ENCODE peak calls at places on chromosomes 11 and 22, in six cellular contexts. A is CD4-positive, CD25-positive, alpha-beta regulatory T cell; U is ovary; R is fibroblast of lung; D is lung; M is MM.1S. Z is an unnamed sample. For H3K9me3, the result is how much of the 10 kb centered on the place peaks cover.

GRCh38 chr11:24422371-24422770 is 74.5 kb upstream of the LUZP2 start:
- DNase-seq in A (no peak), D (no peak), R (peak), M (no peak), U (no peak), Z (no peak)

GRCh38 chr11:618856-619624 is 3.3 kb upstream of the IRF7 start:
- DNase-seq in D (no peak), A (no peak), M (no peak), U (peak), R (no peak), Z (no peak)

GRCh38 chr11:2578006-2578933 is 121.5 kb downstream of the KCNQ1OT1 start:
- DNase-seq in D (no peak), U (peak), R (no peak), M (no peak), A (no peak), Z (no peak)

GRCh38 chr11:24747275-24748251 is 250.7 kb downstream of the LUZP2 start:
- DNase-seq in M (peak), D (no peak), R (no peak), A (no peak), U (no peak), Z (no peak)

GRCh38 chr11:69834251-69834650 is 15.0 kb upstream of the FGF3 start:
- DNase-seq in A (no peak), D (no peak), M (no peak), U (peak), R (no peak), Z (no peak)

GRCh38 chr22:46076651-46077339 is 73.5 kb upstream of the PPARA start:
- DNase-seq in A (no peak), D (peak), R (peak), U (peak), M (no peak), Z (peak)

GRCh38 chr11:42521994-42522393 is 789.8 kb upstream of the API5 start:
- DNase-seq in A (no peak), D (no peak), U (no peak), M (no peak), R (peak), Z (no peak)

GRCh38 chr11:35177370-35177769 is 38.4 kb downstream of the CD44 start:
- DNase-seq in D (no peak), M (no peak), A (peak), U (no peak), R (peak), Z (no peak)

GRCh38 chr11:125918140-125918840 is 14.0 kb downstream of the DDX25 start:
- DNase-seq in D (no peak), M (no peak), A (no peak), U (no peak), R (no peak), Z (no peak)

GRCh38 chr11:68014966-68015447 is 4.9 kb downstream of the ALDH3B1 start:
- DNase-seq in M (no peak), D (no peak), R (no peak), U (no peak), A (no peak), Z (no peak)

GRCh38 chr22:37101311-37102063 is 8.0 kb downstream of the TMPRSS6 start:
- DNase-seq in M (no peak), D (no peak), U (no peak), R (no peak), A (no peak), Z (no peak)

GRCh38 chr11:64745523-64746328 is 1.8 kb upstream of the RASGRP2 start:
- DNase-seq in U (peak), M (no peak), D (peak), R (peak), A (peak), Z (peak)

GRCh38 chr11:114213622-114214021 is 82.6 kb upstream of the NNMT start:
- DNase-seq in A (no peak), R (no peak), D (no peak), U (no peak), M (no peak), Z (no peak)

GRCh38 chr11:77175021-77175842 is 47.2 kb downstream of the MYO7A start:
- DNase-seq in D (no peak), R (no peak), U (no peak), A (no peak), M (no peak), Z (no peak)

GRCh38 chr11:86608251-86608799 is 64.1 kb downstream of the ME3 start:
- DNase-seq in A (peak), M (peak), D (peak), R (peak), U (peak), Z (peak)

GRCh38 chr11:74670171-74670570 is 61.1 kb downstream of the CHRDL2 start:
- DNase-seq in R (no peak), D (peak), U (no peak), M (no peak), A (no peak), Z (no peak)

GRCh38 chr11:100715163-100715792 is 28.2 kb downstream of the ARHGAP42 start:
- DNase-seq in D (no peak), R (no peak), M (no peak), A (no peak), U (no peak), Z (no peak)

GRCh38 chr22:49953027-49953679 is 7.4 kb upstream of the PIM3 start:
- DNase-seq in M (no peak), R (no peak), A (no peak), D (no peak), U (no peak), Z (no peak)

GRCh38 chr11:14308114-14308896 is 50.7 kb downstream of the RRAS2 start:
- DNase-seq in R (peak), M (peak), A (peak), D (no peak), U (no peak), Z (no peak)

GRCh38 chr11:76576166-76576565 is 94.4 kb downstream of the LRRC32 start:
- DNase-seq in D (no peak), M (no peak), R (no peak), A (no peak), U (no peak), Z (no peak)

GRCh38 chr11:11027271-11027670 is 169.4 kb upstream of the ZBED5 start:
- DNase-seq in A (no peak), R (peak), D (peak), M (no peak), U (no peak), Z (no peak)

GRCh38 chr11:77155082-77155475 is 27.0 kb downstream of the MYO7A start:
- DNase-seq in M (no peak), U (no peak), A (no peak), D (no peak), R (no peak), Z (no peak)

GRCh38 chr11:8206251-8207079 is 37.6 kb upstream of the RIC3 start:
- DNase-seq in R (peak), D (no peak), M (no peak), U (no peak), A (no peak), Z (no peak)

GRCh38 chr11:61728066-61728939 is 24.1 kb upstream of the MYRF start:
- DNase-seq in R (peak), M (no peak), D (no peak), U (no peak), A (no peak), Z (no peak)

GRCh38 chr22:29914165-29914564 is 31.2 kb downstream of the MTMR3 start:
- DNase-seq in D (no peak), R (peak), U (no peak), A (no peak), M (no peak), Z (no peak)

GRCh38 chr22:32389685-32390084 is 22.4 kb downstream of the RTCB start:
- DNase-seq in U (no peak), A (no peak), R (no peak), M (no peak), D (no peak), Z (no peak)

GRCh38 chr11:66112041-66112491 is 42.0 kb downstream of the PACS1 start:
- DNase-seq in M (no peak), U (no peak), A (no peak), R (peak), D (no peak), Z (no peak)

GRCh38 chr11:118610773-118611432 is 3.5 kb downstream of the PHLDB1 start:
- DNase-seq in A (peak), R (peak), D (peak), M (peak), U (peak), Z (no peak)

GRCh38 chr11:69873166-69874077 is 54.2 kb upstream of the FGF3 start:
- DNase-seq in U (no peak), A (no peak), M (no peak), D (no peak), R (no peak), Z (no peak)

GRCh38 chr22:20494978-20495860 is at the start of gene KLHL22:
- DNase-seq in U (no peak), M (peak), A (peak), D (peak), R (peak), Z (peak)

GRCh38 chr22:48238966-48239365 is 1476.5 kb downstream of the TBC1D22A start:
- DNase-seq in D (no peak), U (no peak), M (no peak), A (no peak), R (no peak), Z (no peak)
- H3K9me3 ChIP-seq in D (under half), U (under half), M (under half), A (under half), R (under half), Z (under half)

GRCh38 chr22:48750826-48751440 is 1076.7 kb downstream of the BRD1 start:
- DNase-seq in U (no peak), R (no peak), A (no peak), M (no peak), D (peak), Z (no peak)
- H3K9me3 ChIP-seq in U (under half), R (under half), A (under half), M (under half), D (under half), Z (under half)

DNA sequence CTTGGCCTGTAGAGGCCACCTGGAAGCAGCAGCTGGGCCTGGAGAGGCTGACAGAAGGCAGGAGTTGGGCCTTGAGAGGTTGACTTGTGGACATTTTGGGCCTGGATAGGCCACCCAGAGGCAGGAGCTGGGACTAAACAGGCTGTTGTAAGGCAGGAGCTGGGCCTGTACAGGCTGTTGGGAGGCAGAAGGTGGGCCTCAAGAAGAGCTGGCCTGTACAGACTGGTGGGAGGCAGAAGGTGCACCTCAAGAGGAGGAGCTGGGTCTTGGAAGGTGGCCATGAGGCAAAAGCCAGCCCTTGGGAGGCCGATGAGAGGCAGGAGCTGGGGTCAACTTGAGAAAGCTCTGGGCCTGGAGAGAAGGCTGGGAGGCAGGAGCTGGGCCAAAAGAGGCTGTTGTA is 45.3 kb downstream of the OR4C45 start:
- DNase-seq in D (no peak), U (no peak), R (no peak), M (no peak), A (no peak), Z (no peak)
- H3K9me3 ChIP-seq in D (under half), U (under half), R (under half), M (under half), A (under half), Z (under half)

GRCh38 chr11:19574916-19575315 is 137.7 kb upstream of the NAV2 start:
- DNase-seq in M (no peak), A (no peak), R (no peak), U (no peak), D (no peak), Z (no peak)

GRCh38 chr11:19570889-19571288 is 141.7 kb upstream of the NAV2 start:
- DNase-seq in D (no peak), U (no peak), M (no peak), A (no peak), R (no peak), Z (no peak)

GRCh38 chr11:19576054-19576453 is 136.6 kb upstream of the NAV2 start:
- DNase-seq in U (no peak), A (no peak), D (peak), R (no peak), M (no peak), Z (no peak)

GRCh38 chr11:19571906-19572305 is 140.7 kb upstream of the NAV2 start:
- DNase-seq in A (no peak), U (no peak), D (no peak), R (no peak), M (no peak), Z (no peak)

GRCh38 chr11:19573666-19574065 is 139.0 kb upstream of the NAV2 start:
- DNase-seq in D (no peak), U (no peak), A (no peak), R (no peak), M (no peak), Z (no peak)
- H3K9me3 ChIP-seq in D (under half), U (under half), A (under half), R (under half), M (under half), Z (under half)

GRCh38 chr11:133663586-133663985 is 131.3 kb upstream of the OPCML start:
- DNase-seq in D (no peak), R (no peak), U (no peak), M (no peak), A (no peak), Z (no peak)
- H3K9me3 ChIP-seq in D (under half), R (under half), U (under half), M (under half), A (under half), Z (under half)

DNA sequence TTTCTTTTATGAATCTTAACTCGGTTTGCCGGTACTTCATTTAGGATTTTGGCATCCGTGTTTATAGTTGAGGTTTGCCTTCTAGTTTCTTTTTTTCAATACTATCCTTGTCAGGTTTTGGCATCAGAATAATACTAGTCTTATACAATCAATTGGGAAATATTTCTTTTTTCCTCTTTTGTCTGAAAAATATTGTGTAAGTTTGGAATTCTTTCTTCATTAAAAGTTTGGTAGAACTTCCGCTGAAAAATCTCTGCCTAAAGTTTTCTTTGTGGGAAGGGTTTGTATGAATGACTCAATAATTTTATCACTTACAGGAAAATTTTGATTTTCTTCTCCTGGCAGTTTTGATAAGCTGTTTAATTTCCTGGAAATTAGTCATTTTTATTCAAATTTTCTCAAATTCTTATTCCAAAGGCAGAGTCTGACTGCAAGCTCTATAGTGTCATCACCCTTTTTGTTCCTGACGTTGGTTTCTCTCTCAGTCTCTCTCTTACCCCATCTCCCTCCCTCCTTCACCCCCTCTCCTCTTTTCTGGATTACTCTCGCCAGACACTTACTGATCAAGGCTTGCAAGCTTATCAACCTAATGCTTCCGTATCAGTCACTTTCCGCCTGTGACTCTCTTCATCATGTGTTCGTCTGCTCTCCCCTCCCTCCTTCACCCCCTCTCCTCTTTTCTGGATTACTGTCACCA is 555.7 kb downstream of the TBC1D22A start:
- DNase-seq in R (no peak), M (no peak), D (no peak), U (no peak), A (no peak), Z (no peak)
- H3K9me3 ChIP-seq in R (under half), M (under half), D (under half), U (under half), A (under half), Z (under half)

GRCh38 chr22:47375621-47376321 is 613.3 kb downstream of the TBC1D22A start:
- DNase-seq in D (no peak), M (no peak), R (no peak), U (peak), A (no peak), Z (no peak)
- H3K9me3 ChIP-seq in D (under half), M (under half), R (under half), U (under half), A (under half), Z (under half)

DNA sequence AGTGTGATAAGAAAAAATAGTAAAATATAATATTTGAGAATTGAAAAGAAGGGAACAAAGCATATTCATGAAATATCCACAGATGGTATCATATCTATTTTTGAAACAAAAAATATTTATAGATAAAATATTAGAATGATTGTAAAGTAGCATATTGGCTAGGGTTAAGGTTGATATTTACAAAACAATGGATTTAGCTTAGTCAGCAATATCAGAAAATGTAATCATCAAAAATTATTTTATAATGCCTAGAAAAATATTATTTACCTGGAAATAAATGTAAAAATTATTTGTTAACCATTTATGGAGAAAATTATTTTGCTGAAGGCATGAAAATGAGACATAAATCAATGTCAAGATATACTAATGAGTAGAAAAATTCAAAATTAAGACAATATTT is 12.8 kb downstream of the FAM111B start:
- DNase-seq in U (no peak), A (no peak), R (no peak), D (no peak), M (no peak), Z (no peak)
- H3K9me3 ChIP-seq in U (under half), A (under half), R (under half), D (under half), M (under half), Z (under half)

GRCh38 chr22:48267681-48268080 is 1505.2 kb downstream of the TBC1D22A start:
- DNase-seq in U (no peak), R (no peak), A (no peak), M (no peak), D (no peak), Z (no peak)
- H3K9me3 ChIP-seq in U (under half), R (under half), A (under half), M (under half), D (under half), Z (under half)

GRCh38 chr22:47384977-47385376 is 622.5 kb downstream of the TBC1D22A start:
- DNase-seq in D (no peak), M (no peak), A (no peak), U (peak), R (no peak), Z (no peak)

GRCh38 chr22:47388331-47388730 is 625.9 kb downstream of the TBC1D22A start:
- DNase-seq in M (no peak), U (peak), R (no peak), D (no peak), A (no peak), Z (no peak)

GRCh38 chr22:47389201-47389600 is 626.8 kb downstream of the TBC1D22A start:
- DNase-seq in M (no peak), R (no peak), D (no peak), A (no peak), U (peak), Z (no peak)

GRCh38 chr22:47388778-47389177 is 626.3 kb downstream of the TBC1D22A start:
- DNase-seq in U (peak), D (no peak), M (no peak), R (no peak), A (no peak), Z (no peak)

DNA sequence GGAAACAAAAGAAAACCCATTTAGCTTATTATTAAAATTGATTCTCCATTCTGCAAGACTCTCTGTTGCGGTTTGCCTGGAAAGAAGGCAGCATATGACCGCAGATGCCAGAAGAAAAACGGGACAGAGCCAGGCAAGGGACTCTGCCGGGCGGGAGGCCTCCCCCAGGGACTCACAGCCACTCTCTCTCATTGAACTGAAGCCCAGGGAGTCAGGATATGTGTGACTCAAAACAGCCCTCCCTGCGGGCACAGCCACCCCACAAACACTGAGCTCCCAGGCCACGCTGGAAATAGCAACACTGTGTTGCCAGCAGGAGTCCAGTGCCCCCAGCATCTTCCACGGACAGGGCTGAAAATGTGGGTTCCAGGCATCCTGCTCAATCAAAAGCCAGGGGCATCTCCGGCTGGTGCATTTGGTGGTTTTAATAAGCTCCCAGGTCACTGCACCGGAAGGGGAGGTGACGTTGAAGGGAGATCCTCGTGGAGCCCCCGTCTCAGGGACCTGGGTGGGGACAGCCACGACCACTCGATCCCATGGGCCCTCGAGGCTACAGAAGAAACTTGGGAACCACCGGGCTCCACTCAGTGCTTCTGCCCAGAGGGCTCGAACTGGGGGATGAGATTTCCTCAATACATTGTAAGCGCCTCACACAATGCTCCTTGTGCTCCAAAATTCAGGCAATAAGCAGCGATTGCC is 624.5 kb downstream of the TBC1D22A start:
- DNase-seq in M (no peak), R (no peak), A (no peak), D (no peak), U (peak), Z (no peak)
- H3K9me3 ChIP-seq in M (under half), R (under half), A (under half), D (under half), U (under half), Z (under half)

Z was measured in PC-9.